ENCODE peak calls at places on chromosome 15, in eight cellular contexts. W is small intestine; G is right lobe of liver; Y is CD8-positive, alpha-beta T cell; Q is CD8-positive, alpha-beta memory T cell; L is transverse colon; N is fibroblast of lung; H is lung. R is an unnamed sample.

GRCh38 chr15:98906712-98907083 is 100.9 kb downstream of the PGPEP1L start:
- DNase-seq in G (no peak), H (peak; percentile 48), L (no peak), Y (no peak), W (no peak), N (peak; percentile 75), Q (no peak), R (no peak)

GRCh38 chr15:40344631-40345120 is 3.9 kb upstream of the CCDC9B start:
- DNase-seq in W (peak; percentile 85), Q (peak; percentile 56), H (peak; percentile 70), G (peak; percentile 76), Y (peak; percentile 69), N (peak; percentile 72), L (peak; percentile 85), R (peak; percentile 53)

GRCh38 chr15:67613708-67614107 is 71.2 kb downstream of the MAP2K5 start:
- DNase-seq in L (no peak), N (no peak), Y (no peak), W (no peak), H (no peak), Q (no peak), G (no peak), R (no peak)

GRCh38 chr15:100931143-100931890 is 12.2 kb downstream of the LRRK1 start:
- DNase-seq in H (no peak), L (peak; percentile 64), N (no peak), Y (no peak), G (no peak), W (no peak), Q (no peak), R (no peak)

GRCh38 chr15:78927077-78927790 is 17.6 kb downstream of the CTSH start:
- DNase-seq in H (no peak), Q (no peak), W (no peak), Y (no peak), G (no peak), L (no peak), N (no peak), R (no peak)

GRCh38 chr15:80972276-80972675 is 17.3 kb downstream of the MESD start:
- DNase-seq in L (no peak), Y (no peak), N (no peak), H (no peak), Q (no peak), W (no peak), G (no peak), R (no peak)

GRCh38 chr15:35546581-35547381 is 816 bp upstream of the DPH6 start:
- DNase-seq in N (peak; percentile 12), W (no peak), G (no peak), Q (no peak), H (no peak), Y (no peak), L (no peak), R (peak; percentile 1)

GRCh38 chr15:85649372-85649771 is 145.4 kb downstream of the KLHL25 start:
- DNase-seq in G (no peak), Y (peak; percentile 24), H (peak; percentile 38), N (peak; percentile 79), L (no peak), Q (no peak), W (no peak), R (peak; percentile 45)

GRCh38 chr15:66883322-66883911 is 181.4 kb downstream of the SMAD6 start:
- DNase-seq in W (no peak), G (no peak), Y (no peak), L (peak; percentile 71), Q (no peak), N (peak; percentile 100), H (peak; percentile 89), R (peak; percentile 99)

GRCh38 chr15:64461577-64462162 is 1.3 kb downstream of the ZNF609 start:
- DNase-seq in Q (no peak), Y (peak; percentile 24), L (no peak), H (peak; percentile 32), N (peak; percentile 33), W (peak; percentile 51), G (no peak), R (no peak)

GRCh38 chr15:78615151-78615589 is 5.6 kb downstream of the CHRNA3 start:
- DNase-seq in G (no peak), W (no peak), Y (no peak), L (no peak), Q (no peak), N (no peak), H (no peak), R (no peak)

GRCh38 chr15:38864122-38864521 is 299.5 kb upstream of the RASGRP1 start:
- DNase-seq in Q (no peak), N (no peak), G (no peak), W (no peak), Y (no peak), H (no peak), L (no peak), R (no peak)

GRCh38 chr15:75517233-75517632 is 61.9 kb downstream of the PTPN9 start:
- DNase-seq in N (peak; percentile 5), Q (no peak), G (no peak), W (no peak), H (no peak), Y (no peak), L (no peak), R (no peak)

GRCh38 chr15:82805994-82806406 is at the start of gene FSD2:
- DNase-seq in W (no peak), H (peak; percentile 43), Q (no peak), N (no peak), Y (no peak), G (no peak), L (peak; percentile 11), R (no peak)

GRCh38 chr15:44435893-44436667 is 8.7 kb downstream of the CTDSPL2 start:
- DNase-seq in N (peak; percentile 19), Y (no peak), W (no peak), H (no peak), G (no peak), L (no peak), Q (no peak), R (no peak)

GRCh38 chr15:76336254-76337046 is at the start of gene ISL2:
- DNase-seq in L (peak; percentile 85), Q (peak; percentile 53), G (peak; percentile 80), Y (peak; percentile 41), N (peak; percentile 36), W (peak; percentile 47), H (peak; percentile 61), R (peak; percentile 88)

GRCh38 chr15:76994971-76995945 is at the start of gene PSTPIP1:
- DNase-seq in G (peak; percentile 69), W (peak; percentile 44), N (no peak), Q (peak; percentile 48), L (peak; percentile 51), H (no peak), Y (peak; percentile 79), R (no peak)

DNA sequence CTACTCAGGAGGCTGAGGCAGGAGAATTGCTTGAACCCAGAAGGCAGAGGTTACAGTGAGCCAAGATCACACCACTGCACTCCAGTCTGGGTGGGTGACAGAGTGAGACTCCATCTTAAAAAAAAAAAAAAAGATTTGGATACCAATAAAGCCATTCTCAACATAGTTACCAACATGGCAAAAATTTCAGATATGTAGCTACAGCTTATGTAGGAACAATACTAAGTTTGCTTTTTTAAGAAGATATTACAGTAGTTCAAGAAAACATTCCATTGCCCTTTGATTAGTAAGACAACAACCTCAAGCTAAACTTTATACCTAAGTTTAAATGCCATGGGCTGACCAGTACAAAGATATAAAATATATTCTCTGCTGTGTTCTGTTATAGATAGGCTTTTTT is 34.4 kb downstream of the ZNF106 start:
- DNase-seq in G (no peak), N (peak; percentile 35), H (no peak), L (no peak), W (no peak), Q (no peak), Y (no peak), R (no peak)
- H3K4me3 ChIP-seq in G (no peak overlapping the region), N (peak overlapping the region; percentile 59), H (no peak overlapping the region), L (peak overlapping the region; percentile 0), W (no peak overlapping the region), Q (no peak overlapping the region), Y (no peak overlapping the region), R (peak overlapping the region; percentile 27)

GRCh38 chr15:73378089-73378488 is 9.3 kb upstream of the HCN4 start:
- DNase-seq in G (no peak), Q (no peak), N (no peak), W (no peak), H (no peak), L (no peak), Y (no peak), R (no peak)

GRCh38 chr15:73374599-73374998 is 5.8 kb upstream of the HCN4 start:
- DNase-seq in H (no peak), Y (no peak), Q (no peak), L (no peak), G (no peak), N (no peak), W (no peak), R (no peak)

GRCh38 chr15:73375755-73376305 is 7.1 kb upstream of the HCN4 start:
- DNase-seq in W (no peak), H (no peak), Y (no peak), N (no peak), Q (no peak), G (no peak), L (no peak), R (no peak)

GRCh38 chr15:73373221-73373620 is 4.5 kb upstream of the HCN4 start:
- DNase-seq in W (no peak), G (no peak), Y (no peak), L (no peak), Q (no peak), N (no peak), H (no peak), R (no peak)

DNA sequence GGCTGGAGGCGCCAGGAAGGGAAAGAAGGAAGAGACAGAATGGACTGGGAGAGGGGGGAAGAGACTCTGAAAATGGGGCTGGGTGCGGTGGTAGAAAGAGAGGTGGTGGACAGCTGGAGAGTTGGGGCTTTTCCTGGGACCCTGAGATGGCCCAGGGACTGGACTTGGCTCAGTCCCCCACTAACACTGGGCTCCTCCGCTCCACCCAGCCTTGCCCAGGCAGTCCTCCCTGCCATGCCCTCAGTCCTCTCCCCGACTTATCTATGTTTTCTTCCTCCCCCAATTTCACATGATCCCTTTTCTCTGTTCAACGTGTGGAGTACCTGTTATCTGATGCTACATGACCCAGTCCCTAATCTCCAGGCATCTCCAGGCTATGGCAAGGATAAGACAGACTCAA is 6.3 kb upstream of the HCN4 start:
- DNase-seq in G (no peak), H (no peak), W (no peak), N (no peak), Y (no peak), L (no peak), Q (no peak), R (no peak)
- H3K9me3 ChIP-seq in G (no peaks in the 10 kb centered on the region), H (no peaks in the 10 kb centered on the region), W (no peaks in the 10 kb centered on the region), N (no peaks in the 10 kb centered on the region), Y (no peaks in the 10 kb centered on the region), L (no peaks in the 10 kb centered on the region), Q (no peaks in the 10 kb centered on the region), R (no peaks in the 10 kb centered on the region)

GRCh38 chr15:92929002-92929401 is 28.9 kb downstream of the CHD2 start:
- DNase-seq in H (no peak), N (no peak), W (no peak), L (no peak), G (no peak), Y (no peak), Q (no peak), R (no peak)
- H3K36me3 ChIP-seq in H (peaks cover 25% of the 10 kb centered on the region), N (peaks cover 7% of the 10 kb centered on the region), W (peaks cover 28% of the 10 kb centered on the region), L (no peaks in the 10 kb centered on the region), G (peaks cover 45% of the 10 kb centered on the region), Y (peaks cover 65% of the 10 kb centered on the region), Q (peaks cover 81% of the 10 kb centered on the region), R (peaks cover 85% of the 10 kb centered on the region)

DNA sequence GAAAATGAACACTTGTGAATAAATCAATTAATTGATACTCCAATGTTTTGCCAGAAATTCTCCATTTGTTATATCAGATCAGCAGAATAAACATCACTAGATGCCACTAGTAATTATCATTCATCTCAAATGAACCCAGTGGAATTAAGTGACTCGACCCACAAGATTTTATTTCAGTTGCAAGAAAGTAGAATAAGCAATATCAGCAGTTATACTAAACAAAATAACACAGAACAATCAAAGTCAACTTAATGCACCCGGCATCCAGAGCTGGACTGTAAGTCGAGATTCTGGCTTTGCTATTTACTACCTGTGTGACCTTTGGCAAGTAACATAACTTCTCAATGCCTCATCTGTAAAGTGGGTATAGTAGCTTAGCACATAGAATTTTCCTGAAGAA is 256.5 kb downstream of the MEIS2 start:
- DNase-seq in G (no peak), N (no peak), Q (no peak), L (no peak), W (no peak), H (no peak), Y (no peak), R (no peak)
- H3K4me3 ChIP-seq in G (no peak overlapping the region), N (no peak overlapping the region), Q (no peak overlapping the region), L (no peak overlapping the region), W (no peak overlapping the region), H (no peak overlapping the region), Y (no peak overlapping the region), R (no peak overlapping the region)